ENCODE peak calls at places on chromosomes 2 and 18, in five cellular contexts. One of them, this sample, is unnamed.
A peak's percentile ranks its signal among the peaks of the same experiment; 100 is the strongest.

GRCh38 chr2:222568866-222569265 is 87.0 kb downstream of the FARSB start:
- DNase-seq in HCT116: no peak
- DNase-seq in EL: peak; percentile 32
- DNase-seq in NCI-H1436 treated with DMSO at 0.1 percent for 48 hours: no peak
- DNase-seq in IMR-90: peak; percentile 85
- DNase-seq in this sample: peak; percentile 54

GRCh38 chr2:37886745-37887144 is 38.3 kb upstream of the RMDN2 start:
- DNase-seq in IMR-90: peak; percentile 81
- DNase-seq in NCI-H1436 treated with DMSO at 0.1 percent for 48 hours: no peak
- DNase-seq in HCT116: no peak
- DNase-seq in EL: peak; percentile 38
- DNase-seq in this sample: no peak

GRCh38 chr2:84516234-84516986 is at the start of gene DNAH6:
- DNase-seq in EL: peak; percentile 87
- DNase-seq in NCI-H1436 treated with DMSO at 0.1 percent for 48 hours: peak; percentile 69
- DNase-seq in HCT116: peak; percentile 66
- DNase-seq in IMR-90: peak; percentile 92
- DNase-seq in this sample: no peak

GRCh38 chr2:42010743-42011298 is 37.0 kb upstream of the PKDCC start:
- DNase-seq in EL: peak; percentile 92
- DNase-seq in HCT116: no peak
- DNase-seq in NCI-H1436 treated with DMSO at 0.1 percent for 48 hours: no peak
- DNase-seq in IMR-90: peak; percentile 82
- DNase-seq in this sample: peak; percentile 76

GRCh38 chr2:108271691-108272253 is 16.9 kb upstream of the SULT1C2 start:
- DNase-seq in NCI-H1436 treated with DMSO at 0.1 percent for 48 hours: no peak
- DNase-seq in EL: peak; percentile 79
- DNase-seq in IMR-90: peak; percentile 84
- DNase-seq in HCT116: no peak
- DNase-seq in this sample: peak; percentile 75

GRCh38 chr18:11808001-11808855 is 43.0 kb upstream of the CHMP1B start:
- DNase-seq in HCT116: peak; percentile 52
- DNase-seq in NCI-H1436 treated with DMSO at 0.1 percent for 48 hours: no peak
- DNase-seq in IMR-90: peak; percentile 64
- DNase-seq in EL: peak; percentile 70
- DNase-seq in this sample: peak; percentile 53

GRCh38 chr2:3278521-3279218 is 98.9 kb downstream of the EIPR1 start:
- DNase-seq in EL: no peak
- DNase-seq in NCI-H1436 treated with DMSO at 0.1 percent for 48 hours: no peak
- DNase-seq in HCT116: no peak
- DNase-seq in IMR-90: no peak
- DNase-seq in this sample: no peak

GRCh38 chr2:85945576-85945975 is 56.8 kb upstream of the ST3GAL5 start:
- DNase-seq in IMR-90: no peak
- DNase-seq in EL: no peak
- DNase-seq in NCI-H1436 treated with DMSO at 0.1 percent for 48 hours: no peak
- DNase-seq in HCT116: no peak
- DNase-seq in this sample: no peak

GRCh38 chr2:197958592-197958991 is 154.2 kb downstream of the PLCL1 start:
- DNase-seq in IMR-90: no peak
- DNase-seq in EL: no peak
- DNase-seq in NCI-H1436 treated with DMSO at 0.1 percent for 48 hours: no peak
- DNase-seq in HCT116: no peak
- DNase-seq in this sample: no peak

GRCh38 chr18:2256577-2256976 is 314.7 kb downstream of the METTL4 start:
- DNase-seq in EL: no peak
- DNase-seq in HCT116: no peak
- DNase-seq in IMR-90: no peak
- DNase-seq in NCI-H1436 treated with DMSO at 0.1 percent for 48 hours: no peak
- DNase-seq in this sample: no peak

GRCh38 chr18:34871435-34871834 is 161.3 kb downstream of the DTNA start:
- DNase-seq in IMR-90: peak; percentile 10
- DNase-seq in HCT116: no peak
- DNase-seq in EL: peak; percentile 39
- DNase-seq in NCI-H1436 treated with DMSO at 0.1 percent for 48 hours: no peak
- DNase-seq in this sample: no peak